ENCODE peak calls at places on chromosomes 1 and 21, in six cellular contexts. K is H9, R is IMR-90, W is mesenchymal stem cell, Y is trophoblast cell, I is H1. D is an unnamed sample.

GRCh38 chr1:110673805-110674336 is 869 bp downstream of the KCNA3 start:
- DNase-seq in K (no peak), R (no peak), W (no peak), Y (no peak), I (no peak), D (no peak)

GRCh38 chr1:47785561-47786271 is 211.5 kb downstream of the TRABD2B start:
- DNase-seq in K (peak), R (no peak), W (no peak), Y (no peak), I (peak), D (peak)

GRCh38 chr1:62144238-62144831 is 50.3 kb upstream of the L1TD1 start:
- DNase-seq in K (peak), R (peak), W (peak), Y (peak), I (no peak), D (peak)

GRCh38 chr1:113040718-113041412 is 32.1 kb upstream of the LRIG2 start:
- DNase-seq in K (no peak), R (no peak), W (no peak), Y (no peak), I (no peak), D (no peak)

GRCh38 chr1:171935664-171936063 is 94.4 kb downstream of the DNM3 start:
- DNase-seq in K (no peak), R (no peak), W (no peak), Y (no peak), I (no peak), D (no peak)

GRCh38 chr21:17370750-17371325 is 142.0 kb upstream of the CXADR start:
- DNase-seq in K (no peak), R (no peak), W (no peak), Y (no peak), I (no peak), D (no peak)

GRCh38 chr1:155309423-155310021 is 856 bp downstream of the FDPS start:
- DNase-seq in K (no peak), R (no peak), W (peak), Y (no peak), I (no peak), D (no peak)

GRCh38 chr21:32728455-32729237 is 833 bp upstream of the SYNJ1 start:
- DNase-seq in K (no peak), R (no peak), W (no peak), Y (no peak), I (no peak), D (no peak)

GRCh38 chr1:12773438-12773837 is at the start of gene PRAMEF12:
- DNase-seq in K (no peak), R (no peak), W (no peak), Y (no peak), I (no peak), D (no peak)

GRCh38 chr1:113783254-113784103 is 24.2 kb upstream of the PHTF1 start:
- DNase-seq in K (no peak), R (peak), W (peak), Y (peak), I (no peak), D (no peak)

GRCh38 chr1:228341450-228341813 is 65.2 kb downstream of the TRIM11 start:
- DNase-seq in K (no peak), R (no peak), W (no peak), Y (no peak), I (no peak), D (no peak)

GRCh38 chr1:156930483-156930882 is 10.1 kb downstream of the LRRC71 start:
- DNase-seq in K (no peak), R (no peak), W (no peak), Y (no peak), I (no peak), D (no peak)

GRCh38 chr1:40039245-40039756 is 1.2 kb upstream of the CAP1 start:
- DNase-seq in K (no peak), R (peak), W (peak), Y (peak), I (no peak), D (peak)

GRCh38 chr1:243354511-243355153 is 98.8 kb downstream of the SDCCAG8 start:
- DNase-seq in K (no peak), R (peak), W (peak), Y (no peak), I (no peak), D (no peak)

GRCh38 chr1:59173721-59174120 is 123.2 kb upstream of the FGGY start:
- DNase-seq in K (no peak), R (peak), W (peak), Y (no peak), I (no peak), D (no peak)

GRCh38 chr1:58764294-58764978 is 19.4 kb downstream of the JUN start:
- DNase-seq in K (no peak), R (peak), W (peak), Y (no peak), I (no peak), D (no peak)

GRCh38 chr1:41272601-41273000 is 30.5 kb upstream of the SCMH1 start:
- DNase-seq in K (no peak), R (no peak), W (no peak), Y (no peak), I (no peak), D (no peak)

GRCh38 chr1:179806333-179806732 is 63.2 kb downstream of the FAM163A start:
- DNase-seq in K (no peak), R (no peak), W (no peak), Y (peak), I (no peak), D (no peak)

GRCh38 chr1:84433253-84434080 is 35.2 kb downstream of the DNASE2B start:
- DNase-seq in K (peak), R (peak), W (peak), Y (peak), I (no peak), D (peak)

GRCh38 chr1:84434081-84434755 is 35.9 kb downstream of the DNASE2B start:
- DNase-seq in K (no peak), R (no peak), W (no peak), Y (no peak), I (no peak), D (no peak)

GRCh38 chr1:84436907-84437667 is 38.8 kb downstream of the DNASE2B start:
- DNase-seq in K (no peak), R (no peak), W (no peak), Y (no peak), I (no peak), D (no peak)

GRCh38 chr1:84434756-84435142 is 36.5 kb downstream of the DNASE2B start:
- DNase-seq in K (no peak), R (peak), W (peak), Y (no peak), I (no peak), D (no peak)

GRCh38 chr1:84435159-84435558 is 36.9 kb downstream of the DNASE2B start:
- DNase-seq in K (no peak), R (no peak), W (peak), Y (no peak), I (no peak), D (no peak)
- H2AFZ ChIP-seq in K (no peak), R (no peak), W (no peak), Y (no peak), I (no peak), D (no peak)

GRCh38 chr1:70518106-70518505 is 107.0 kb downstream of the CTH start:
- DNase-seq in K (no peak), R (no peak), W (no peak), Y (no peak), I (no peak), D (no peak)
- H4K91ac ChIP-seq in K (no peak), R (no peak), W (no peak), Y (no peak), I (no peak), D (no peak)

GRCh38 chr1:175272361-175272760 is 79.8 kb upstream of the KIAA0040 start:
- DNase-seq in K (no peak), R (no peak), W (no peak), Y (no peak), I (no peak), D (no peak)
- H2BK120ac ChIP-seq in K (no peak), R (no peak), W (no peak), Y (peak), I (no peak), D (no peak)

GRCh38 chr1:109640285-109640865 is 15.5 kb upstream of the GSTM4 start:
- DNase-seq in K (peak), R (peak), W (peak), Y (peak), I (no peak), D (peak)
- H2AFZ ChIP-seq in K (no peak), R (peak), W (no peak), Y (no peak), I (no peak), D (no peak)

GRCh38 chr1:5810553-5811270 is 181.5 kb downstream of the NPHP4 start:
- DNase-seq in K (no peak), R (no peak), W (no peak), Y (no peak), I (no peak), D (no peak)
- H4K91ac ChIP-seq in K (no peak), R (no peak), W (no peak), Y (no peak), I (no peak), D (no peak)

DNA sequence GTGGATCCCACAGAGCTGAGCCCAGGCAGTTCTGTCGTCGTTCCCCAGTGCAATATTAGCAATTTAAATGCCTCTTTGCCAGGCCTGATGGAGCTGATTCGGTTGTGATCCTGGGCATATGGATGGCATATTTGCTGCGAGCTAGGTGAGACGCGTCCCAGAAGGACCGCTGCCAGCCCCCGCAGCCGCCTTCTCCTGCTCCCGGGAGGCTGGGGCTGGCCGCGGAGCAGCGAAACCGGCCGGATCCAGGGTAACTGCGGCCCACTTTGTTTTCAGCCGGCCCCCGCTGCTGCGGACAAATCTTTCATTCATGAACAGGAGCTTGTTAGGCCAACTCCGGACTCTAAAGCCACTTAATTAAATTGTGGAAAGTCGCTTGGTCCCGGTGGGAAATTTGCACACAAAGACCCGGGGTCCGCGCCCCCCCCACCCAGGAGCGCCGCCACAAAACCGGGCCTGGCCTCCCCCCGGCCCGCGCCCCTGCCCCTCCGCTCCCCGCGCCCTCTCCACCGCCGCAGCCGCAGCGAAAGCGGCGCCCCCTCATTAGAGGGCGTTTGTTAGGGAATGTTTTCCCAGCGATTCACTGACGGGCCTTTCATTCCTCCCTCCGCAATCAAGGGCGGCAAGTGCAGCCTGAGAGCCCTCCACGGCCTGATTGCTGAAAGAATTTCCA is 383.3 kb downstream of the RRAGC start:
- DNase-seq in K (peak), R (no peak), W (no peak), Y (no peak), I (no peak), D (peak)
- H2BK120ac ChIP-seq in K (no peak), R (no peak), W (no peak), Y (no peak), I (no peak), D (no peak)

DNA sequence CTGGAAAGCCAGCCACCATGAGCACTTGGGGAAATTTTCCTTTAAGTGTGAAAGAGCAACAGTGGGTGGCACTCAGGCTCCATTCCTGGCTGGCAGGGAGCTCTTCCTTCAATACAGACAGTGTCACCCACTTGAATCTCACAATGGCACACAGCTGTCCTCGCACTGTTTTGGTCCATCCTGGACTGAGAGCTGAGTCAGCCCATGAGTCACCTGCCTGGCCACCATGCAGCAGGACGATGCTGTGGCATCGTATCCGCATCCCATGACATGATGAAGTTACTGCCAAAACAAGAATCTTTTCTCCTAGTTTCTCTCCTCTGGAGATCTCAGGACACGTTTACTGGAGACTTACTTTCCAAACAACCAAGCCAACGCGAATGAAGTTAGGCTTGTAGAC is 6.0 kb downstream of the TMPRSS2 start:
- DNase-seq in K (no peak), R (no peak), W (no peak), Y (no peak), I (no peak), D (no peak)
- H2AFZ ChIP-seq in K (no peak), R (no peak), W (no peak), Y (no peak), I (no peak), D (no peak)

DNA sequence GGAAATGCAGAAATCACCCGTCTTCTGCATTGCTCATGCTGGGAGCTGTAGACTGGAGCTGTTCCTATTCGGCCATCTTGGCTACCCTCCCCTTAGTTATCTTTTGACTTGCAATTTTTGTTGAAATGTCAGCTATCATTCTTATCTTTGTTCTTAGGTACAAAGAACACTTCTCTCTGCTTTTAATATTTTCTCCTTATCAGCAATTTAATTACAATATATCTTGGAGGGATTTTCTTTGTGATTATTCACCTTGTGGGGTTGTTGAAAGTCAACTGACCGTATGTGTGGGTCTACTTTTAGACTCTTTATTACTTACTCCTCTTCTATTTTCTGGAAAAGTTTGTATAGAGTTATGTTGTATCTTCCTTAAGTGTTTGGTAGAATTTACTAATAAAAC is 43.1 kb upstream of the PKP1 start:
- DNase-seq in K (no peak), R (no peak), W (no peak), Y (no peak), I (no peak), D (no peak)
- H4K91ac ChIP-seq in K (no peak), R (no peak), W (no peak), Y (no peak), I (no peak), D (no peak)